ENCODE peak calls at places on chromosomes 7 and 10, in ten cellular contexts. One of them, this sample, is unnamed.

GRCh38 chr10:94902080-94902479 is 36.4 kb upstream of the CYP2C9 start:
- DNase-seq in T-helper 1 cell: no peak
- DNase-seq in activated CD8-positive, alpha-beta memory T cell treated with anti-CD3 and anti-CD28 coated beads for 48 hours: no peak
- DNase-seq in D341Med: no peak
- DNase-seq in stimulated activated CD8-positive, alpha-beta memory T cell treated with anti-CD3 and anti-CD28 coated beads, Interleukin-7, amount 100 ng/mL, for 1 hour: no peak
- DNase-seq in NCI-H2029 treated with DMSO at 0.1 percent for 48 hours: no peak
- DNase-seq in NCI-H1436: no peak
- DNase-seq in NCI-H1092: no peak
- DNase-seq in GM03348: no peak
- DNase-seq in CD8-positive, alpha-beta memory T cell: no peak
- DNase-seq in this sample: no peak

GRCh38 chr7:3558410-3558809 is 257.4 kb downstream of the SDK1 start:
- DNase-seq in NCI-H1436: no peak
- DNase-seq in NCI-H2029 treated with DMSO at 0.1 percent for 48 hours: no peak
- DNase-seq in activated CD8-positive, alpha-beta memory T cell treated with anti-CD3 and anti-CD28 coated beads for 48 hours: no peak
- DNase-seq in NCI-H1092: no peak
- DNase-seq in D341Med: no peak
- DNase-seq in stimulated activated CD8-positive, alpha-beta memory T cell treated with anti-CD3 and anti-CD28 coated beads, Interleukin-7, amount 100 ng/mL, for 1 hour: no peak
- DNase-seq in GM03348: no peak
- DNase-seq in CD8-positive, alpha-beta memory T cell: no peak
- DNase-seq in T-helper 1 cell: no peak
- DNase-seq in this sample: no peak

GRCh38 chr7:6164491-6164890 is 107.9 kb downstream of the CYTH3 start:
- DNase-seq in NCI-H1436: no peak
- DNase-seq in activated CD8-positive, alpha-beta memory T cell treated with anti-CD3 and anti-CD28 coated beads for 48 hours: no peak
- DNase-seq in stimulated activated CD8-positive, alpha-beta memory T cell treated with anti-CD3 and anti-CD28 coated beads, Interleukin-7, amount 100 ng/mL, for 1 hour: no peak
- DNase-seq in T-helper 1 cell: no peak
- DNase-seq in D341Med: no peak
- DNase-seq in GM03348: no peak
- DNase-seq in NCI-H1092: no peak
- DNase-seq in CD8-positive, alpha-beta memory T cell: no peak
- DNase-seq in NCI-H2029 treated with DMSO at 0.1 percent for 48 hours: no peak
- DNase-seq in this sample: no peak

GRCh38 chr10:35735412-35735811 is 93.3 kb upstream of the FZD8 start:
- DNase-seq in NCI-H2029 treated with DMSO at 0.1 percent for 48 hours: no peak
- DNase-seq in GM03348: peak
- DNase-seq in CD8-positive, alpha-beta memory T cell: no peak
- DNase-seq in NCI-H1436: no peak
- DNase-seq in NCI-H1092: no peak
- DNase-seq in activated CD8-positive, alpha-beta memory T cell treated with anti-CD3 and anti-CD28 coated beads for 48 hours: no peak
- DNase-seq in stimulated activated CD8-positive, alpha-beta memory T cell treated with anti-CD3 and anti-CD28 coated beads, Interleukin-7, amount 100 ng/mL, for 1 hour: no peak
- DNase-seq in D341Med: no peak
- DNase-seq in T-helper 1 cell: no peak
- DNase-seq in this sample: no peak

GRCh38 chr7:128352636-128353035 is 8.9 kb downstream of the PRRT4 start:
- DNase-seq in GM03348: no peak
- DNase-seq in stimulated activated CD8-positive, alpha-beta memory T cell treated with anti-CD3 and anti-CD28 coated beads, Interleukin-7, amount 100 ng/mL, for 1 hour: no peak
- DNase-seq in NCI-H1436: no peak
- DNase-seq in NCI-H1092: no peak
- DNase-seq in activated CD8-positive, alpha-beta memory T cell treated with anti-CD3 and anti-CD28 coated beads for 48 hours: no peak
- DNase-seq in T-helper 1 cell: no peak
- DNase-seq in D341Med: no peak
- DNase-seq in NCI-H2029 treated with DMSO at 0.1 percent for 48 hours: no peak
- DNase-seq in CD8-positive, alpha-beta memory T cell: no peak
- DNase-seq in this sample: no peak

GRCh38 chr7:149883452-149883861 is 9.7 kb downstream of the ATP6V0E2 start:
- DNase-seq in CD8-positive, alpha-beta memory T cell: peak
- DNase-seq in NCI-H2029 treated with DMSO at 0.1 percent for 48 hours: no peak
- DNase-seq in D341Med: peak
- DNase-seq in NCI-H1436: peak
- DNase-seq in T-helper 1 cell: no peak
- DNase-seq in NCI-H1092: peak
- DNase-seq in activated CD8-positive, alpha-beta memory T cell treated with anti-CD3 and anti-CD28 coated beads for 48 hours: no peak
- DNase-seq in GM03348: peak
- DNase-seq in stimulated activated CD8-positive, alpha-beta memory T cell treated with anti-CD3 and anti-CD28 coated beads, Interleukin-7, amount 100 ng/mL, for 1 hour: no peak
- DNase-seq in this sample: no peak

GRCh38 chr10:22770270-22770669 is 55.9 kb upstream of the PIP4K2A start:
- DNase-seq in NCI-H1436: no peak
- DNase-seq in stimulated activated CD8-positive, alpha-beta memory T cell treated with anti-CD3 and anti-CD28 coated beads, Interleukin-7, amount 100 ng/mL, for 1 hour: no peak
- DNase-seq in T-helper 1 cell: no peak
- DNase-seq in activated CD8-positive, alpha-beta memory T cell treated with anti-CD3 and anti-CD28 coated beads for 48 hours: no peak
- DNase-seq in CD8-positive, alpha-beta memory T cell: no peak
- DNase-seq in GM03348: no peak
- DNase-seq in D341Med: no peak
- DNase-seq in NCI-H2029 treated with DMSO at 0.1 percent for 48 hours: no peak
- DNase-seq in NCI-H1092: no peak
- DNase-seq in this sample: no peak

GRCh38 chr7:121447939-121448338 is 51.8 kb upstream of the FAM3C start:
- DNase-seq in activated CD8-positive, alpha-beta memory T cell treated with anti-CD3 and anti-CD28 coated beads for 48 hours: no peak
- DNase-seq in T-helper 1 cell: no peak
- DNase-seq in GM03348: no peak
- DNase-seq in D341Med: no peak
- DNase-seq in NCI-H1436: peak
- DNase-seq in NCI-H1092: no peak
- DNase-seq in CD8-positive, alpha-beta memory T cell: no peak
- DNase-seq in NCI-H2029 treated with DMSO at 0.1 percent for 48 hours: peak
- DNase-seq in stimulated activated CD8-positive, alpha-beta memory T cell treated with anti-CD3 and anti-CD28 coated beads, Interleukin-7, amount 100 ng/mL, for 1 hour: no peak
- DNase-seq in this sample: no peak

GRCh38 chr10:71989658-71990454 is 25.7 kb downstream of the CHST3 start:
- DNase-seq in NCI-H2029 treated with DMSO at 0.1 percent for 48 hours: no peak
- DNase-seq in activated CD8-positive, alpha-beta memory T cell treated with anti-CD3 and anti-CD28 coated beads for 48 hours: no peak
- DNase-seq in stimulated activated CD8-positive, alpha-beta memory T cell treated with anti-CD3 and anti-CD28 coated beads, Interleukin-7, amount 100 ng/mL, for 1 hour: no peak
- DNase-seq in T-helper 1 cell: no peak
- DNase-seq in GM03348: no peak
- DNase-seq in NCI-H1436: no peak
- DNase-seq in CD8-positive, alpha-beta memory T cell: no peak
- DNase-seq in D341Med: no peak
- DNase-seq in NCI-H1092: no peak
- DNase-seq in this sample: no peak

GRCh38 chr10:26858707-26859034 is 2.1 kb downstream of the ABI1 start:
- DNase-seq in GM03348: no peak
- DNase-seq in activated CD8-positive, alpha-beta memory T cell treated with anti-CD3 and anti-CD28 coated beads for 48 hours: no peak
- DNase-seq in T-helper 1 cell: no peak
- DNase-seq in NCI-H1092: no peak
- DNase-seq in D341Med: no peak
- DNase-seq in NCI-H2029 treated with DMSO at 0.1 percent for 48 hours: no peak
- DNase-seq in NCI-H1436: no peak
- DNase-seq in CD8-positive, alpha-beta memory T cell: no peak
- DNase-seq in stimulated activated CD8-positive, alpha-beta memory T cell treated with anti-CD3 and anti-CD28 coated beads, Interleukin-7, amount 100 ng/mL, for 1 hour: no peak
- DNase-seq in this sample: no peak

GRCh38 chr7:48938539-48938938 is 14.2 kb downstream of the CDC14C start:
- DNase-seq in NCI-H1436: no peak
- DNase-seq in D341Med: no peak
- DNase-seq in CD8-positive, alpha-beta memory T cell: no peak
- DNase-seq in activated CD8-positive, alpha-beta memory T cell treated with anti-CD3 and anti-CD28 coated beads for 48 hours: no peak
- DNase-seq in NCI-H2029 treated with DMSO at 0.1 percent for 48 hours: no peak
- DNase-seq in stimulated activated CD8-positive, alpha-beta memory T cell treated with anti-CD3 and anti-CD28 coated beads, Interleukin-7, amount 100 ng/mL, for 1 hour: no peak
- DNase-seq in T-helper 1 cell: no peak
- DNase-seq in NCI-H1092: no peak
- DNase-seq in GM03348: peak
- DNase-seq in this sample: no peak

GRCh38 chr7:5214641-5215040 is 24.6 kb downstream of the WIPI2 start:
- DNase-seq in NCI-H2029 treated with DMSO at 0.1 percent for 48 hours: no peak
- DNase-seq in D341Med: no peak
- DNase-seq in activated CD8-positive, alpha-beta memory T cell treated with anti-CD3 and anti-CD28 coated beads for 48 hours: no peak
- DNase-seq in T-helper 1 cell: no peak
- DNase-seq in stimulated activated CD8-positive, alpha-beta memory T cell treated with anti-CD3 and anti-CD28 coated beads, Interleukin-7, amount 100 ng/mL, for 1 hour: no peak
- DNase-seq in CD8-positive, alpha-beta memory T cell: no peak
- DNase-seq in GM03348: no peak
- DNase-seq in NCI-H1092: no peak
- DNase-seq in NCI-H1436: no peak
- DNase-seq in this sample: no peak

GRCh38 chr10:62852961-62853702 is 37.0 kb upstream of the EGR2 start:
- DNase-seq in NCI-H2029 treated with DMSO at 0.1 percent for 48 hours: no peak
- DNase-seq in NCI-H1436: no peak
- DNase-seq in NCI-H1092: no peak
- DNase-seq in D341Med: no peak
- DNase-seq in T-helper 1 cell: no peak
- DNase-seq in GM03348: no peak
- DNase-seq in CD8-positive, alpha-beta memory T cell: no peak
- DNase-seq in activated CD8-positive, alpha-beta memory T cell treated with anti-CD3 and anti-CD28 coated beads for 48 hours: no peak
- DNase-seq in stimulated activated CD8-positive, alpha-beta memory T cell treated with anti-CD3 and anti-CD28 coated beads, Interleukin-7, amount 100 ng/mL, for 1 hour: no peak
- DNase-seq in this sample: no peak

GRCh38 chr7:47968852-47969774 is 10.3 kb downstream of the HUS1 start:
- DNase-seq in NCI-H1092: peak
- DNase-seq in CD8-positive, alpha-beta memory T cell: peak
- DNase-seq in T-helper 1 cell: peak
- DNase-seq in stimulated activated CD8-positive, alpha-beta memory T cell treated with anti-CD3 and anti-CD28 coated beads, Interleukin-7, amount 100 ng/mL, for 1 hour: peak
- DNase-seq in activated CD8-positive, alpha-beta memory T cell treated with anti-CD3 and anti-CD28 coated beads for 48 hours: peak
- DNase-seq in NCI-H2029 treated with DMSO at 0.1 percent for 48 hours: peak
- DNase-seq in GM03348: peak
- DNase-seq in D341Med: peak
- DNase-seq in NCI-H1436: peak
- DNase-seq in this sample: no peak

GRCh38 chr7:86301301-86301700 is 342.4 kb upstream of the GRM3 start:
- DNase-seq in NCI-H1092: no peak
- DNase-seq in CD8-positive, alpha-beta memory T cell: no peak
- DNase-seq in stimulated activated CD8-positive, alpha-beta memory T cell treated with anti-CD3 and anti-CD28 coated beads, Interleukin-7, amount 100 ng/mL, for 1 hour: no peak
- DNase-seq in GM03348: no peak
- DNase-seq in activated CD8-positive, alpha-beta memory T cell treated with anti-CD3 and anti-CD28 coated beads for 48 hours: no peak
- DNase-seq in T-helper 1 cell: no peak
- DNase-seq in NCI-H2029 treated with DMSO at 0.1 percent for 48 hours: no peak
- DNase-seq in NCI-H1436: no peak
- DNase-seq in D341Med: no peak
- DNase-seq in this sample: no peak

GRCh38 chr7:8109196-8110022 is 140.8 kb downstream of the GLCCI1 start:
- DNase-seq in NCI-H1436: no peak
- DNase-seq in NCI-H1092: no peak
- DNase-seq in activated CD8-positive, alpha-beta memory T cell treated with anti-CD3 and anti-CD28 coated beads for 48 hours: no peak
- DNase-seq in GM03348: peak
- DNase-seq in D341Med: no peak
- DNase-seq in T-helper 1 cell: no peak
- DNase-seq in CD8-positive, alpha-beta memory T cell: no peak
- DNase-seq in stimulated activated CD8-positive, alpha-beta memory T cell treated with anti-CD3 and anti-CD28 coated beads, Interleukin-7, amount 100 ng/mL, for 1 hour: no peak
- DNase-seq in NCI-H2029 treated with DMSO at 0.1 percent for 48 hours: no peak
- DNase-seq in this sample: no peak

GRCh38 chr10:1526427-1527055 is 210.8 kb downstream of the ADARB2 start:
- DNase-seq in stimulated activated CD8-positive, alpha-beta memory T cell treated with anti-CD3 and anti-CD28 coated beads, Interleukin-7, amount 100 ng/mL, for 1 hour: no peak
- DNase-seq in GM03348: no peak
- DNase-seq in NCI-H1436: peak
- DNase-seq in NCI-H1092: no peak
- DNase-seq in T-helper 1 cell: no peak
- DNase-seq in activated CD8-positive, alpha-beta memory T cell treated with anti-CD3 and anti-CD28 coated beads for 48 hours: no peak
- DNase-seq in CD8-positive, alpha-beta memory T cell: no peak
- DNase-seq in NCI-H2029 treated with DMSO at 0.1 percent for 48 hours: peak
- DNase-seq in D341Med: no peak
- DNase-seq in this sample: no peak

GRCh38 chr7:116210345-116211005 is at the start of gene TES:
- DNase-seq in activated CD8-positive, alpha-beta memory T cell treated with anti-CD3 and anti-CD28 coated beads for 48 hours: peak
- DNase-seq in D341Med: peak
- DNase-seq in NCI-H1092: peak
- DNase-seq in NCI-H2029 treated with DMSO at 0.1 percent for 48 hours: peak
- DNase-seq in stimulated activated CD8-positive, alpha-beta memory T cell treated with anti-CD3 and anti-CD28 coated beads, Interleukin-7, amount 100 ng/mL, for 1 hour: peak
- DNase-seq in T-helper 1 cell: peak
- DNase-seq in GM03348: peak
- DNase-seq in CD8-positive, alpha-beta memory T cell: peak
- DNase-seq in NCI-H1436: peak
- DNase-seq in this sample: peak

GRCh38 chr7:117325836-117326235 is 3.0 kb upstream of the WNT2 start:
- DNase-seq in activated CD8-positive, alpha-beta memory T cell treated with anti-CD3 and anti-CD28 coated beads for 48 hours: no peak
- DNase-seq in T-helper 1 cell: no peak
- DNase-seq in NCI-H1092: no peak
- DNase-seq in D341Med: no peak
- DNase-seq in stimulated activated CD8-positive, alpha-beta memory T cell treated with anti-CD3 and anti-CD28 coated beads, Interleukin-7, amount 100 ng/mL, for 1 hour: no peak
- DNase-seq in NCI-H1436: no peak
- DNase-seq in GM03348: no peak
- DNase-seq in NCI-H2029 treated with DMSO at 0.1 percent for 48 hours: no peak
- DNase-seq in CD8-positive, alpha-beta memory T cell: no peak
- DNase-seq in this sample: no peak

GRCh38 chr7:77393261-77393660 is 22.9 kb downstream of the GSAP start:
- DNase-seq in NCI-H1436: no peak
- DNase-seq in GM03348: no peak
- DNase-seq in stimulated activated CD8-positive, alpha-beta memory T cell treated with anti-CD3 and anti-CD28 coated beads, Interleukin-7, amount 100 ng/mL, for 1 hour: no peak
- DNase-seq in T-helper 1 cell: no peak
- DNase-seq in NCI-H2029 treated with DMSO at 0.1 percent for 48 hours: no peak
- DNase-seq in activated CD8-positive, alpha-beta memory T cell treated with anti-CD3 and anti-CD28 coated beads for 48 hours: no peak
- DNase-seq in CD8-positive, alpha-beta memory T cell: no peak
- DNase-seq in NCI-H1092: no peak
- DNase-seq in D341Med: no peak
- DNase-seq in this sample: no peak

GRCh38 chr10:94299417-94299816 is 63.3 kb downstream of the NOC3L start:
- DNase-seq in T-helper 1 cell: no peak
- DNase-seq in NCI-H1092: no peak
- DNase-seq in GM03348: peak
- DNase-seq in stimulated activated CD8-positive, alpha-beta memory T cell treated with anti-CD3 and anti-CD28 coated beads, Interleukin-7, amount 100 ng/mL, for 1 hour: no peak
- DNase-seq in D341Med: no peak
- DNase-seq in activated CD8-positive, alpha-beta memory T cell treated with anti-CD3 and anti-CD28 coated beads for 48 hours: no peak
- DNase-seq in CD8-positive, alpha-beta memory T cell: no peak
- DNase-seq in NCI-H1436: no peak
- DNase-seq in NCI-H2029 treated with DMSO at 0.1 percent for 48 hours: no peak
- DNase-seq in this sample: no peak

GRCh38 chr10:10830316-10831061 is 187.2 kb upstream of the CELF2 start:
- DNase-seq in stimulated activated CD8-positive, alpha-beta memory T cell treated with anti-CD3 and anti-CD28 coated beads, Interleukin-7, amount 100 ng/mL, for 1 hour: no peak
- DNase-seq in D341Med: no peak
- DNase-seq in T-helper 1 cell: no peak
- DNase-seq in GM03348: peak
- DNase-seq in CD8-positive, alpha-beta memory T cell: no peak
- DNase-seq in activated CD8-positive, alpha-beta memory T cell treated with anti-CD3 and anti-CD28 coated beads for 48 hours: no peak
- DNase-seq in NCI-H2029 treated with DMSO at 0.1 percent for 48 hours: no peak
- DNase-seq in NCI-H1092: no peak
- DNase-seq in NCI-H1436: no peak
- DNase-seq in this sample: no peak

GRCh38 chr7:112556633-112557032 is 75.8 kb downstream of the LSMEM1 start:
- DNase-seq in GM03348: no peak
- DNase-seq in activated CD8-positive, alpha-beta memory T cell treated with anti-CD3 and anti-CD28 coated beads for 48 hours: no peak
- DNase-seq in stimulated activated CD8-positive, alpha-beta memory T cell treated with anti-CD3 and anti-CD28 coated beads, Interleukin-7, amount 100 ng/mL, for 1 hour: no peak
- DNase-seq in NCI-H2029 treated with DMSO at 0.1 percent for 48 hours: no peak
- DNase-seq in NCI-H1436: no peak
- DNase-seq in D341Med: no peak
- DNase-seq in NCI-H1092: no peak
- DNase-seq in CD8-positive, alpha-beta memory T cell: peak
- DNase-seq in T-helper 1 cell: no peak
- DNase-seq in this sample: no peak

GRCh38 chr10:31353574-31353973 is 34.6 kb downstream of the ZEB1 start:
- DNase-seq in NCI-H2029 treated with DMSO at 0.1 percent for 48 hours: no peak
- DNase-seq in D341Med: no peak
- DNase-seq in NCI-H1436: no peak
- DNase-seq in GM03348: peak
- DNase-seq in NCI-H1092: no peak
- DNase-seq in stimulated activated CD8-positive, alpha-beta memory T cell treated with anti-CD3 and anti-CD28 coated beads, Interleukin-7, amount 100 ng/mL, for 1 hour: no peak
- DNase-seq in activated CD8-positive, alpha-beta memory T cell treated with anti-CD3 and anti-CD28 coated beads for 48 hours: no peak
- DNase-seq in CD8-positive, alpha-beta memory T cell: peak
- DNase-seq in T-helper 1 cell: no peak
- DNase-seq in this sample: no peak

GRCh38 chr10:93947055-93947454 is 46.7 kb upstream of the PLCE1 start:
- DNase-seq in CD8-positive, alpha-beta memory T cell: no peak
- DNase-seq in GM03348: no peak
- DNase-seq in NCI-H1092: no peak
- DNase-seq in activated CD8-positive, alpha-beta memory T cell treated with anti-CD3 and anti-CD28 coated beads for 48 hours: no peak
- DNase-seq in D341Med: no peak
- DNase-seq in T-helper 1 cell: no peak
- DNase-seq in NCI-H2029 treated with DMSO at 0.1 percent for 48 hours: no peak
- DNase-seq in stimulated activated CD8-positive, alpha-beta memory T cell treated with anti-CD3 and anti-CD28 coated beads, Interleukin-7, amount 100 ng/mL, for 1 hour: no peak
- DNase-seq in NCI-H1436: no peak
- DNase-seq in this sample: no peak

GRCh38 chr7:127943541-127944521 is 87.4 kb downstream of the LRRC4 start:
- DNase-seq in NCI-H1436: peak
- DNase-seq in NCI-H1092: peak
- DNase-seq in D341Med: peak
- DNase-seq in NCI-H2029 treated with DMSO at 0.1 percent for 48 hours: peak
- DNase-seq in activated CD8-positive, alpha-beta memory T cell treated with anti-CD3 and anti-CD28 coated beads for 48 hours: no peak
- DNase-seq in CD8-positive, alpha-beta memory T cell: no peak
- DNase-seq in stimulated activated CD8-positive, alpha-beta memory T cell treated with anti-CD3 and anti-CD28 coated beads, Interleukin-7, amount 100 ng/mL, for 1 hour: no peak
- DNase-seq in T-helper 1 cell: no peak
- DNase-seq in GM03348: no peak
- DNase-seq in this sample: no peak

GRCh38 chr10:43939939-43940810 is 291.5 kb upstream of the ZNF32 start:
- DNase-seq in NCI-H1092: no peak
- DNase-seq in activated CD8-positive, alpha-beta memory T cell treated with anti-CD3 and anti-CD28 coated beads for 48 hours: no peak
- DNase-seq in T-helper 1 cell: no peak
- DNase-seq in D341Med: peak
- DNase-seq in CD8-positive, alpha-beta memory T cell: no peak
- DNase-seq in NCI-H1436: no peak
- DNase-seq in GM03348: no peak
- DNase-seq in stimulated activated CD8-positive, alpha-beta memory T cell treated with anti-CD3 and anti-CD28 coated beads, Interleukin-7, amount 100 ng/mL, for 1 hour: no peak
- DNase-seq in NCI-H2029 treated with DMSO at 0.1 percent for 48 hours: no peak
- DNase-seq in this sample: no peak

GRCh38 chr7:16929146-16929762 is 47.5 kb upstream of the AGR3 start:
- DNase-seq in D341Med: no peak
- DNase-seq in NCI-H1092: no peak
- DNase-seq in T-helper 1 cell: no peak
- DNase-seq in GM03348: no peak
- DNase-seq in stimulated activated CD8-positive, alpha-beta memory T cell treated with anti-CD3 and anti-CD28 coated beads, Interleukin-7, amount 100 ng/mL, for 1 hour: no peak
- DNase-seq in NCI-H1436: no peak
- DNase-seq in CD8-positive, alpha-beta memory T cell: no peak
- DNase-seq in NCI-H2029 treated with DMSO at 0.1 percent for 48 hours: no peak
- DNase-seq in activated CD8-positive, alpha-beta memory T cell treated with anti-CD3 and anti-CD28 coated beads for 48 hours: no peak
- DNase-seq in this sample: no peak

This sample was measured in central memory CD8-positive, alpha-beta T cell.